ENCODE peak calls at places on chromosomes 4 and X, in four cellular contexts. L is GM23248, G is PC-3, B is astrocyte. A is an unnamed sample.

GRCh38 chr4:112557676-112558411 is 41.9 kb upstream of the NEUROG2 start:
- DNase-seq in L (no peak), G (no peak), B (no peak), A (no peak)

GRCh38 chr4:11182031-11182430 is 246.7 kb downstream of the HS3ST1 start:
- DNase-seq in L (no peak), G (peak; percentile 11), B (peak; percentile 8), A (no peak)

GRCh38 chr4:111678466-111678865 is 466.8 kb upstream of the FAM241A start:
- DNase-seq in L (peak; percentile 98), G (no peak), B (peak; percentile 72), A (peak; percentile 27)

GRCh38 chr4:69773443-69773842 is 13.0 kb upstream of the SULT1B1 start:
- DNase-seq in L (no peak), G (no peak), B (peak; percentile 67), A (no peak)

GRCh38 chr4:165318982-165319381 is 8.5 kb upstream of the MSMO1 start:
- DNase-seq in L (no peak), G (no peak), B (no peak), A (no peak)

GRCh38 chrX:31038585-31039326 is 33.1 kb downstream of the FTHL17 start:
- DNase-seq in L (peak; percentile 45), G (peak; percentile 46), B (peak; percentile 8), A (peak; percentile 31)

GRCh38 chr4:86472377-86473019 is 112.6 kb upstream of the MAPK10 start:
- DNase-seq in L (no peak), G (no peak), B (no peak), A (no peak)

GRCh38 chrX:30971761-30972603 is 82.9 kb upstream of the TAB3 start:
- DNase-seq in L (peak; percentile 66), G (peak; percentile 61), B (peak; percentile 18), A (peak; percentile 45)

GRCh38 chr4:20319785-20320184 is 68.1 kb downstream of the SLIT2 start:
- DNase-seq in L (no peak), G (no peak), B (no peak), A (no peak)

GRCh38 chr4:90825849-90826248 is 698.7 kb downstream of the CCSER1 start:
- DNase-seq in L (no peak), G (no peak), B (no peak), A (no peak)

GRCh38 chr4:156971623-156972369 is at the start of gene PDGFC:
- DNase-seq in L (peak; percentile 79), G (peak; percentile 68), B (peak; percentile 66), A (peak; percentile 65)

DNA sequence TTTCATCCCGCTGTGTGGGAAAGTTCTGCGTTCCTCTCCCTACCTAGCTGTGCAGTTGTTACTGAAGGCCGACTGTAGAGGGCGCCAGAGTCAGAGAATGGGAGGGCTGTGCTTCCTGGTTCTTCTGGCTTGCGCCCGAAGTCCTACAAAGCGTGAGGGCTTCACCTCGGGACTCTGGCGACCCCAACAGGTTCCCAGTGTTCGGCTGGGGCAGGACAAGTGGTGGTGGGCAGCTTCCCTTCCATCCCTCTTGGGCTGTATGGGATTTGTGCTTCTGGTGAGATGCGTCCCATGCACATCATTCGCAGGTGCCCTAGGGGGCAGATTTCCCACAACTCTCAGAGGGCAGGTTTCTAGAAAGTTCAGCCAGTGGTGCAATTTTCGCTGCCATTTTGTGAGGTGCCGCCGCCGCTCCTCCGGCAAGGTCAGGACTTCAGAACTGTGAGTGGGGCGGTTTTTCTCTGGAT is 27.3 kb downstream of the CT45A3 start:
- DNase-seq in L (peak; percentile 12), G (peak; percentile 54), B (no peak), A (no peak)
- H2AFZ ChIP-seq in L (no peak overlapping the region), G (no peak overlapping the region), B (no peak overlapping the region), A (no peak overlapping the region)

DNA sequence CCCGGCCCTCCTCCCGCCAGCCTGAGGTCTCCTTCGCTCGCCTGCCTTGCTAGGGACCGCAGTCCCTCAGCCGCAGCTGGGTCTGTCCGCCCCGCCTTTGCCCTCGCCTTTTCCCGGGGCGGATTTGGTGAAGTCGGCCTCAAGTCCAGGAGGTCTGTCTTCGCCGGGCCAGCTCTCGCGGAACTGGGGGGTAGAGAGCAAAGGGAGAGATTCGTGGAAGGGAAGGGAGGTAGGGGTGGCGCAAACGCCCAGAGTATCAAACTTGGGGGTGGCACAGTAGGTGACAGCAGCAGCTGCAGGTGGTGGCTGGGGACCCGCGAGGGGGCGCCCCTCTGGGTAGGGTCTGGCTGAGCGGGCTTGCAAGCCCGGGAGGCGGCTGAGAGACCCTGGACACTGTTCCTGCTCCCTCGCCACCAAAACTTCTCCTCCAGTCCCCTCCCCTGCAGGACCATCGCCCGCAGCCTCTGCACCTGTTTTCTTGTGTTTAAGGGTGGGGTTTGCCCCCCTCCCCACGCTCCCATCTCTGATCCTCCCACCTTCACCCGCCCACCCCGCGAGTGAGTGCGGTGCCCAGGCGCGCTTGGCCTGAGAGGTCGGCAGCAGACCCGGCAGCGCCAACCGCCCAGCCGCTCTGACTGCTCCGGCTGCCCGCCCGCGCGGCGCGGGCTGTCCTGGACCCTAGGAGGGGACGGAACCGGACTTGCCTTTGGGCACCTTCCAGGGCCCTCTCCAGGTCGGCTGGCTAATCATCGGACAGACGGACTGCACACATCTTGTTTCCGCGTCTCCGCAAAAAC is at the start of gene NPY2R:
- DNase-seq in L (no peak), G (peak; percentile 7), B (no peak), A (no peak)
- H2AFZ ChIP-seq in L (no peak within 1 kb of the TSS), G (peak within 1 kb of the TSS; percentile 92), B (peak within 1 kb of the TSS; percentile 78), A (peak within 1 kb of the TSS; percentile 40)

DNA sequence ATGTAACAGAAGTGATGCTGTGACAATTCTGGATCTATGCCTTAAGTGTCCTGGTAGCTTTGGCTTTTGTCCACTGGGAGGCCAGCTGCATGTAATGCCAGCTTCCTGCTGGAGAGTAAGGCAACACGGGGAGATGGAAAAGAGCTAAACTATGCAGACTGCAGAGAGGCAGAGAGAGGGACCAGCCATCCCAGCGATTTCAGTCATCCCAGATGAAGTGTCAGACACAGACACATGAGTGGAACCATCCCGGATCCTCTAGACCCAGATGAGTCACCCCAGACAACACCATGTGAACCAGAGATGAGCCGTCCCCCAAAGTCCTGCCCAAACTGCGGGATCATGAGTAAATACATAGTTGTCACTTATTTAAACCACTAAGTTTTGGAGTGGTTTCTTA is 14.6 kb downstream of the SRPX start:
- DNase-seq in L (peak; percentile 86), G (no peak), B (peak; percentile 58), A (peak; percentile 52)
- H2AFZ ChIP-seq in L (no peak overlapping the region), G (no peak overlapping the region), B (no peak overlapping the region), A (no peak overlapping the region)

DNA sequence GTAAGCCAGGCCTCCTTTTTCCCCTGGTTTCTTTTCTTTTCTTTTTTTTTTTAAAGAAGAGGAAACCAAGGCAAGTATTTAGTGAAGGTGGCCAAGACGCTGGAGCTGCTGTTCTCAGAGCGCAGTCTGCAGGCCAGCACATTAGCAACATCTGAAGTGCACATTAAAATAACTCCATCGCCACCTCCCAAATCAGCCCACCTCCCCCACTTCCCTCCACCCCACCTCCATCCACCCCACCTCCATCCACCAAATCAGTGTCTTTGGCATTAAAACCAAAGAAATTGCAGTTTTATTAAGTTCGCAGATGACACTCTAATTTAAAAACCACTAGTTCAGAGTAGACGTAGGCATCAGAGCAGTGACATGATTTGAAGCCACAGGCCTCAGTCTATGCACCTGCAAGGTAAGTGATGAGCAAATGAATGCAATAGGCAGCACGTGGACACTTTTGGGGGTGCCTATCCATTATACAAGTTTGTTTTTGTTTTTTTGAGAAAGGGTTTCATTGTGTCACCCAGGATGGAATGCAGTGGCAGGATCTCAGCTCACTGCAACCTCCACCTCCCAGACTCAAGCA is 88.1 kb upstream of the TRIM2 start:
- DNase-seq in L (no peak), G (no peak), B (no peak), A (no peak)
- H2AFZ ChIP-seq in L (peak overlapping the region; percentile 83), G (peak overlapping the region; percentile 72), B (no peak overlapping the region), A (no peak overlapping the region)

DNA sequence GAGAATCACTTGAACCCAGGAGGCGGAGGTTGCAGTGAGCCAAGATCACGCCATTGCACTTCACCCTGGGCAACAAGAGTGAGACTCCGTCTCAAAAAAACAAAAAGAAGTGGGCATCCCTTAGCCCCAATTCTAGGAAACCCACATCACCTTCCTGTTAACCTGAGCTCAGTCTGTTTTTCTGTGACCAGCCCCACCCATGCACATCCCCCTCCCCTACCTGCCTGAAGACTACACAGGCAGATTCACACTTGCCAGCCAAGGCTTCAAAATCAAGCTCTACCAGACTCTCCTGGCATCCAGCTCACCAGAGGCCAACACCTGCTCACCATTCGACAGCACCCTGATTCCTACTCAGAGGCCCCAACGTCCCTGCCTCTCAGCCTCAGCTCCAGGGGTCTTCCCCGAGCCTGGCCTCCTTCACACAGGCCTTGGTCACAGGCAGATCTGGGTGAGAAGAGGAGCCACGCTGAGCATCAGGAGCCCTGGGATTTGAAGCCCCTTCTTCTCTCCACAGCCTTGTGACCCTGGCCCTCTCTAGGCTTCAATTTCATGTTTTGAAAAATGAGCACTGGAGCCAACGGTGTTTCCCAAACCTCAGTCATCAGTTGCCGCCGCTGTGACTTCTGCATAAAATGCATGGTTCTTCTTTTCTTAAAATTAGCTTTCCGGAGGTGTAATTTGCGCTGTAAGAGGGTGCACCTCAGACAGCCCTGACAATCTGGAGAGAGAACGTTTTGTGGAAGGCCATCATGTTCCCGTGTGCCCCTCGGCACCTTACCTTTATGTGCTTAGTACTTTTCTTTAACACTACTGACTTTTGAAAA is 47.3 kb downstream of the JAKMIP1 start:
- DNase-seq in L (no peak), G (no peak), B (no peak), A (no peak)
- H2AFZ ChIP-seq in L (no peak overlapping the region), G (no peak overlapping the region), B (no peak overlapping the region), A (no peak overlapping the region)

GRCh38 chrX:2547746-2548145 is 47.0 kb upstream of the DHRSX start:
- DNase-seq in L (no peak), G (no peak), B (no peak), A (no peak)

GRCh38 chrX:2552621-2553297 is 52.0 kb upstream of the DHRSX start:
- DNase-seq in L (peak; percentile 79), G (peak; percentile 1), B (no peak), A (no peak)

GRCh38 chrX:2548731-2549423 is 48.1 kb upstream of the DHRSX start:
- DNase-seq in L (no peak), G (no peak), B (no peak), A (no peak)

GRCh38 chrX:2550288-2551020 is 49.7 kb upstream of the DHRSX start:
- DNase-seq in L (peak; percentile 9), G (no peak), B (no peak), A (no peak)

DNA sequence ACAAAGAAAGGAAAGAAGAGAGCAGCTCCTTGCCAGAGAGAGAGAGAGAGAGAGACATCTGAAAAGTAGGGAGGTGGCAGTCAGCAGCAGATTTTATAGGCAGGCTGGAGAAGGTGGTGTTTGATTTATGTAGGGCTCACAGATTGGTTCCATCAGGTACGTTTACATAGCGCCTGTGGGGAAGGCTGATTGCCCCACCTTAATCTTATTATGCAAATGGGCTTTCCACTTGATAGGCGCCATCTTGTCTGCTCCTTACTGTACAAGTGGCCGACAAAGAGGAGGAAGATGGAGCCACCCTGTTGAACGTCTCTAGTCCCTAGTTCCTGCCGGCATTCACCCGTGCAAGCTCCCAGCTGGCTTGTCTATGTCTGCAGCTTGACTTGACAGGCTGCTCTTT is 49.1 kb upstream of the DHRSX start:
- DNase-seq in L (no peak), G (no peak), B (no peak), A (no peak)
- H2AFZ ChIP-seq in L (no peak overlapping the region), G (no peak overlapping the region), B (no peak overlapping the region), A (no peak overlapping the region)

GRCh38 chr4:127247293-127247952 is 385.3 kb upstream of the INTU start:
- DNase-seq in L (no peak), G (no peak), B (no peak), A (no peak)
- H2AFZ ChIP-seq in L (no peak overlapping the region), G (no peak overlapping the region), B (no peak overlapping the region), A (no peak overlapping the region)

A was measured in IMR-90.